ENCODE peak calls at places on chromosomes 1 and 21, in seven cellular contexts. E, H, M, I, R, U and A are unnamed samples.

GRCh38 chr1:27488523-27489138 is 1.3 kb downstream of the WASF2 start:
- DNase-seq in E (no peak), H (no peak), M (peak), I (no peak), R (no peak), U (no peak), A (peak)

GRCh38 chr1:215444715-215445414 is 122.2 kb upstream of the KCTD3 start:
- DNase-seq in E (no peak), H (no peak), M (no peak), I (no peak), R (no peak), U (no peak), A (no peak)

GRCh38 chr21:45252448-45252925 is 35.2 kb downstream of the POFUT2 start:
- DNase-seq in E (no peak), H (no peak), M (no peak), I (no peak), R (no peak), U (no peak), A (no peak)

GRCh38 chr1:63730211-63730610 is 43.6 kb upstream of the ROR1 start:
- DNase-seq in E (no peak), H (peak), M (no peak), I (no peak), R (peak), U (no peak), A (no peak)

GRCh38 chr1:7352364-7352763 is 418.7 kb upstream of the VAMP3 start:
- DNase-seq in E (no peak), H (no peak), M (no peak), I (no peak), R (no peak), U (no peak), A (no peak)

GRCh38 chr1:24957016-24957807 is 27.1 kb upstream of the RUNX3 start:
- DNase-seq in E (no peak), H (no peak), M (no peak), I (no peak), R (no peak), U (no peak), A (no peak)

GRCh38 chr1:230191079-230191478 is 124.0 kb downstream of the GALNT2 start:
- DNase-seq in E (no peak), H (no peak), M (peak), I (peak), R (no peak), U (peak), A (peak)

GRCh38 chr1:175839678-175840669 is 96.6 kb upstream of the TNR start:
- DNase-seq in E (no peak), H (no peak), M (no peak), I (no peak), R (peak), U (no peak), A (no peak)

GRCh38 chr1:50346621-50347020 is 76.6 kb downstream of the DMRTA2 start:
- DNase-seq in E (no peak), H (no peak), M (no peak), I (no peak), R (peak), U (no peak), A (no peak)

GRCh38 chr1:223783676-223784075 is 62.1 kb downstream of the TP53BP2 start:
- DNase-seq in E (no peak), H (no peak), M (no peak), I (no peak), R (no peak), U (no peak), A (no peak)

GRCh38 chr1:2268285-2269056 is 40.4 kb downstream of the SKI start:
- DNase-seq in E (no peak), H (no peak), M (no peak), I (no peak), R (no peak), U (no peak), A (no peak)

GRCh38 chr1:155064109-155064812 is 721 bp downstream of the EFNA4 start:
- DNase-seq in E (no peak), H (peak), M (peak), I (no peak), R (peak), U (no peak), A (no peak)

GRCh38 chr1:53470155-53470554 is 11.0 kb downstream of the DMRTB1 start:
- DNase-seq in E (peak), H (peak), M (peak), I (peak), R (no peak), U (no peak), A (peak)

GRCh38 chr1:83129107-83129506 is 869.8 kb downstream of the TTLL7 start:
- DNase-seq in E (no peak), H (no peak), M (no peak), I (no peak), R (no peak), U (no peak), A (no peak)

GRCh38 chr1:167013124-167013900 is 24.2 kb downstream of the MAEL start:
- DNase-seq in E (no peak), H (no peak), M (no peak), I (no peak), R (no peak), U (no peak), A (no peak)

GRCh38 chr1:235644693-235645305 is 4.8 kb downstream of the GNG4 start:
- DNase-seq in E (no peak), H (no peak), M (no peak), I (no peak), R (peak), U (no peak), A (no peak)

GRCh38 chr1:19852036-19852435 is 30.2 kb upstream of the OTUD3 start:
- DNase-seq in E (no peak), H (no peak), M (peak), I (no peak), R (no peak), U (no peak), A (no peak)

GRCh38 chr1:25082216-25082899 is 149.9 kb downstream of the SYF2 start:
- DNase-seq in E (no peak), H (no peak), M (peak), I (no peak), R (no peak), U (no peak), A (no peak)

GRCh38 chr1:195898924-195899323 is 709.3 kb downstream of the KCNT2 start:
- DNase-seq in E (no peak), H (no peak), M (no peak), I (no peak), R (no peak), U (no peak), A (no peak)

GRCh38 chr1:78833491-78833890 is 173.0 kb downstream of the ADGRL4 start:
- DNase-seq in E (no peak), H (no peak), M (peak), I (no peak), R (no peak), U (no peak), A (peak)

GRCh38 chr1:147627435-147628110 is 42.8 kb downstream of the ACP6 start:
- DNase-seq in E (peak), H (peak), M (peak), I (peak), R (peak), U (no peak), A (peak)

GRCh38 chr21:42579456-42580075 is 65.9 kb downstream of the SLC37A1 start:
- DNase-seq in E (no peak), H (no peak), M (no peak), I (no peak), R (no peak), U (no peak), A (no peak)

GRCh38 chr1:15696956-15697521 is 12.9 kb downstream of the PLEKHM2 start:
- DNase-seq in E (no peak), H (no peak), M (no peak), I (no peak), R (no peak), U (no peak), A (no peak)

GRCh38 chr1:171841931-171842723 is 829 bp downstream of the DNM3 start:
- DNase-seq in E (peak), H (peak), M (peak), I (no peak), R (peak), U (no peak), A (no peak)

GRCh38 chr21:16070207-16070651 is 340.4 kb downstream of the USP25 start:
- DNase-seq in E (no peak), H (no peak), M (peak), I (no peak), R (peak), U (no peak), A (no peak)

GRCh38 chr1:165456114-165456513 is 11.2 kb upstream of the RXRG start:
- DNase-seq in E (no peak), H (no peak), M (no peak), I (no peak), R (no peak), U (no peak), A (no peak)

GRCh38 chr1:237219751-237220150 is 177.8 kb downstream of the RYR2 start:
- DNase-seq in E (no peak), H (no peak), M (no peak), I (no peak), R (no peak), U (no peak), A (no peak)

GRCh38 chr1:212712451-212713303 is 13.0 kb upstream of the BATF3 start:
- DNase-seq in E (no peak), H (no peak), M (peak), I (no peak), R (no peak), U (no peak), A (peak)

GRCh38 chr1:55070291-55070690 is 30.9 kb downstream of the PCSK9 start:
- DNase-seq in E (no peak), H (no peak), M (no peak), I (no peak), R (no peak), U (no peak), A (no peak)

DNA sequence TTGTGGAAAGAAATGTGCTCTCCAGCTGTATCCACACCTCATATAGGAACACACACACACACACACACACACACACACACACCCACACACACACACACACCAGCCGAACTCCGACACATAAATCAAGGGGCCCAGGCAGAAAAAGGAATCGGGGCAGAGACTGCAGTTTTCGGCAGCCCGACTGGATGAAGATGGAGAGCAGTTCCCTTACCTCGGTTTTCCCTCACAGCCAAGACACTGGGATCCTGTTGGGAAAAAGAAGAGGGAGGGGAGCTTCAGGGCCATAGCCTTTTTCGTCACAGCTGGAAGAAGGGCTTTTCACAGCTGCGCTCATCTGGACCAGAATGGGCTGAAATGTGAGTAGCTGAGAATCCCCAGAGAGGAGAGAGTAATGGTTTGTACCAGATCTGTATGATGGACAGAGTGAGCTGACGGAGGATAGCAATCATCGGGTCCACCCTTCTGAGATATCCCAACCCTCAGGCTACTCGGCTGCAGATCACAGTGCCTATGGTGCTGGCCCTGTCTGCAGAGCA is 37.7 kb downstream of the PIK3C2B start:
- DNase-seq in E (no peak), H (no peak), M (no peak), I (no peak), R (no peak), U (no peak), A (no peak)
- H3K27ac ChIP-seq in E (no peak), H (peak), M (no peak), I (peak), R (no peak), U (no peak), A (no peak)

GRCh38 chr1:100869996-100870395 is 24.6 kb downstream of the EXTL2 start:
- DNase-seq in E (no peak), H (no peak), M (no peak), I (no peak), R (no peak), U (no peak), A (no peak)

GRCh38 chr1:100866901-100867206 is 27.8 kb downstream of the EXTL2 start:
- DNase-seq in E (no peak), H (no peak), M (no peak), I (no peak), R (no peak), U (no peak), A (no peak)

GRCh38 chr1:100868364-100868995 is 26.2 kb downstream of the EXTL2 start:
- DNase-seq in E (no peak), H (no peak), M (peak), I (no peak), R (peak), U (no peak), A (no peak)

GRCh38 chr1:100862591-100862990 is 32.1 kb downstream of the EXTL2 start:
- DNase-seq in E (no peak), H (no peak), M (peak), I (no peak), R (no peak), U (no peak), A (peak)

GRCh38 chr1:100866041-100866900 is 28.4 kb downstream of the EXTL2 start:
- DNase-seq in E (no peak), H (no peak), M (peak), I (no peak), R (peak), U (no peak), A (peak)
- TF ChIP-seq CTCF in E (peak), H (peak), M (peak), I (peak), R (peak), U (peak), A (peak)

GRCh38 chr1:88035578-88035977 is 648.5 kb upstream of the PKN2 start:
- DNase-seq in E (no peak), H (peak), M (no peak), I (no peak), R (no peak), U (no peak), A (no peak)

GRCh38 chr1:88036345-88036999 is 647.6 kb upstream of the PKN2 start:
- DNase-seq in E (peak), H (no peak), M (no peak), I (no peak), R (no peak), U (no peak), A (no peak)

DNA sequence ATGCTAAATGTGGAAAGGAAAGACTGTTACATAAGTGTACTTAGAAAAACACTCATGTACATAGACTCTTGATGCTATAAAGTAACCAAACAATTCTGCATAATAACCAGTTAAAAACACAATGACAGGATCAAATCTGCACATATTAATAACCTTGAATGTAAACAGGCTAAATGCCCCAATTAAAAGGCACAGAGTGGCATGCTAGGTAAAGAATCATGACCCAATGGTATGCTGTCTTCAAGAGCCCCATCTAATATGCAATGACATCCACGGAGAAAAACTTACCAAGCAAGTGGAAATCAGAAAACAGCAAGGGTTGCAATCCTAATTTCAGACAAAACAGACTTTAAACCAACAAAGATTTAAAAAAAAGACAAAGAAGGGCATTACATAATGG is 644.8 kb upstream of the PKN2 start:
- DNase-seq in E (no peak), H (no peak), M (no peak), I (no peak), R (no peak), U (no peak), A (no peak)
- H3K4me3 ChIP-seq in E (no peak), H (no peak), M (no peak), I (no peak), R (no peak), U (no peak), A (no peak)

GRCh38 chr1:47187926-47188250 is 1.9 kb downstream of the PDZK1IP1 start:
- DNase-seq in E (no peak), H (no peak), M (no peak), I (no peak), R (no peak), U (no peak), A (no peak)

GRCh38 chr1:47190807-47191206 is 971 bp upstream of the PDZK1IP1 start:
- DNase-seq in E (peak), H (no peak), M (no peak), I (peak), R (no peak), U (no peak), A (no peak)

GRCh38 chr1:47191940-47192457 is 2.2 kb upstream of the PDZK1IP1 start:
- DNase-seq in E (no peak), H (peak), M (no peak), I (no peak), R (no peak), U (no peak), A (no peak)

GRCh38 chr1:47188901-47189785 is 693 bp downstream of the PDZK1IP1 start:
- DNase-seq in E (peak), H (no peak), M (no peak), I (peak), R (no peak), U (no peak), A (no peak)

GRCh38 chr1:47189844-47190562 is at the start of gene PDZK1IP1:
- DNase-seq in E (peak), H (peak), M (peak), I (peak), R (no peak), U (peak), A (peak)
- H3K27ac ChIP-seq in E (peak), H (no peak), M (no peak), I (peak), R (no peak), U (peak), A (no peak)

GRCh38 chr1:37169743-37170275 is 135.5 kb upstream of the GRIK3 start:
- DNase-seq in E (no peak), H (no peak), M (no peak), I (no peak), R (no peak), U (no peak), A (no peak)

GRCh38 chr1:37171651-37172050 is 137.3 kb upstream of the GRIK3 start:
- DNase-seq in E (no peak), H (no peak), M (no peak), I (no peak), R (no peak), U (no peak), A (no peak)

GRCh38 chr1:37167479-37167878 is 133.2 kb upstream of the GRIK3 start:
- DNase-seq in E (no peak), H (no peak), M (no peak), I (no peak), R (no peak), U (no peak), A (no peak)

GRCh38 chr1:37166005-37166404 is 131.7 kb upstream of the GRIK3 start:
- DNase-seq in E (no peak), H (no peak), M (no peak), I (no peak), R (no peak), U (no peak), A (no peak)

GRCh38 chr1:37169241-37169640 is 134.9 kb upstream of the GRIK3 start:
- DNase-seq in E (no peak), H (no peak), M (no peak), I (no peak), R (no peak), U (no peak), A (no peak)
- TF ChIP-seq CTCF in E (no peak), H (no peak), M (no peak), I (no peak), R (no peak), U (no peak), A (no peak)

GRCh38 chr1:39639333-39640130 is at the start of gene HEYL:
- DNase-seq in E (peak), H (peak), M (peak), I (peak), R (no peak), U (peak), A (peak)
- H3K4me3 ChIP-seq in E (peak), H (peak), M (no peak), I (peak), R (no peak), U (peak), A (peak)

DNA sequence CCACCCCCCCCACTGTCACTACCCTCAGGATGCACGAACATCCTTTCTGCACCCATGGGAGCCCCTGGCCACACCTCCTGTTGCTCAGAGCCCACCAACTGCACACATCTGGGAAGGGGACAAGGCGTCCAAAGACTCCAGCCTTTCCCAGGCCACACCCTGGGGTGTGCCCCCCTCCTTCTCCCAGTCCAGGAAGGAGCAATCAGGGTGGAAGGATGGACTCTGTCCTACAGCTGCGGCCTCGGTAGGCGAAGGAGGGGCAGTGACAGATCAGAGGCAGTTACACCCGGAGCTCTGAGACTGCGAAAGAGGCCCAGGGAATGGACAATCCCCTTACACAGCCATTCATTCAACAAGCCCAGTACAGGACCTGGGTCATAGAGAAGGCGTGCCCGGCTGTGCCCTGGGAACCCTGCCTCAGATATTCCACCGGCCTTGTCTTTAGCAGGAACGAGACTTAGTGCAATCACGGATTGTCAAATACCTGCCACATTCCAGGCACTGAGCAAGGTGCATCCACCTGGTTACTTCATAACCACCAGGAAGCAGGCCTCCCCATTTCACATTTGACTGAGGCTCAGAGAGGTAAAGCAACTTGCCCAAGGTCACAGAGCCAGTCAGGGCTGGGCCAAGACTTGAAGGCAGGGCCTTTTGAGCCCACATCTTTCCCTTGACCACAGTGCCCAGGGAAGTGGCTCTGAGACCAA is 9.4 kb downstream of the HSPG2 start:
- DNase-seq in E (no peak), H (no peak), M (no peak), I (peak), R (no peak), U (no peak), A (no peak)
- H3K27ac ChIP-seq in E (peak), H (no peak), M (peak), I (peak), R (no peak), U (peak), A (no peak)

DNA sequence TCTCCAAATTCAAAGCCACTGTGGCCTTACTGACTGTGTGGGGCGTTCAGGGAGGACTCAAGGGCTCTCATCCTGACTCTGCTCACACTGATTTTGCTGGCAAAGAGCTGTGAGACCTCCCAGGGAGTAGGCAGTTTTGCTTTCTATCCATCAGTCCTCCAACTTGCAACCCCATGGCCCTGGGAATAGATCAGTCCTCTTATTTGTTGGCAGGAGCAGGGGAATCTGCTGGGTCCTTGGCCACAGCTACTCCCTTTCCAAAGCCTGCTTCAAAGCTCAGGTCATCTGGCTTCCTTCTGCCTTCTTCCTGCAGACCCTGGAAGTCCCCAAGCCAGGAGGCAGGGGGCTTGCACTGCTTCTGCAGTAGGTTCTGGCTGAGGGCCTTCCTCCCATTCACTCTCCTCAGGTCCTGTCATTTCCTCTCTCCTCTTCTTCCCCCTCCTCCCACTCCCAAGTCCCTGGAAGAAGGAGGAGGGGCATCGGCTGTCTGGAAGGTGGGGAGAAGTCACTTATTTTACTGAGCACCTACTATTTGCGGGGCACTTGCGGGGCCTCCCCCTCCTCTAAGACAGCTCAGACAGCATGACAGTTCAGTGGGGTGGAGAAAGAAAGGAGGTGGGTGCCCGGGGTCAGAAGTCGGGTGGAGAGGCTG is 835 bp upstream of the NAV1 start:
- DNase-seq in E (no peak), H (peak), M (peak), I (no peak), R (no peak), U (no peak), A (no peak)
- TF ChIP-seq CTCF in E (no peak), H (no peak), M (no peak), I (no peak), R (no peak), U (no peak), A (no peak)